ENCODE peak calls at places on chromosomes 16 and 17, in four cellular contexts. C is HCT116, U is breast epithelium, G is transverse colon. S is an unnamed sample.

GRCh38 chr16:17556276-17557052 is 85.7 kb upstream of the XYLT1 start:
- DNase-seq in U (no peak), C (peak; percentile 34), G (no peak), S (no peak)

GRCh38 chr16:15777533-15778203 is 79.2 kb downstream of the MYH11 start:
- DNase-seq in C (peak; percentile 60), G (no peak), U (no peak), S (peak; percentile 10)

GRCh38 chr17:77889135-77889505 is 69.4 kb upstream of the TNRC6C start:
- DNase-seq in G (no peak), U (no peak), C (no peak), S (no peak)

GRCh38 chr16:3401719-3402397 is 843 bp downstream of the ZNF174 start:
- DNase-seq in U (no peak), G (no peak), C (no peak), S (no peak)

GRCh38 chr17:42403150-42403549 is 14.9 kb upstream of the STAT3 start:
- DNase-seq in C (no peak), U (no peak), G (peak; percentile 38), S (no peak)

GRCh38 chr17:74118504-74118903 is 85.0 kb upstream of the RPL38 start:
- DNase-seq in C (no peak), G (no peak), U (no peak), S (no peak)

GRCh38 chr16:81003610-81004460 is 2.9 kb downstream of the CMC2 start:
- DNase-seq in G (no peak), U (no peak), C (no peak), S (no peak)

GRCh38 chr17:79602621-79603020 is 8.2 kb downstream of the RBFOX3 start:
- DNase-seq in U (no peak), G (no peak), C (no peak), S (no peak)

GRCh38 chr17:49496866-49497146 is 1.7 kb downstream of the NGFR start:
- DNase-seq in U (no peak), G (no peak), C (no peak), S (no peak)

DNA sequence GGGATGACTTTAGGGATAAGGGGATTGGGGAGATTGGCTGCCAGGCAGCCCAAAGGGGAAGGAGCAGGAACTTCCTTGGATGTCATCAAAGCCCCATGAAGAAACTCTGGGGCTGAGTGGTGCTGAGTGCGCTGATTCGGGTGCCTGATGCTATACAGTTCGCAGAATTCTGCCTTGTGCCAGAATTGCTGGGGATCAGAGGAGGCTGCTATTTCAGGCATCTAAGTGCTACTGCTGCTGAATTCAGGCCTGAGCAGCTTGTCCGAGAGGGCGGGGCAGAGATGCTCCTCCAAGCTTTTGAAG is 227.9 kb downstream of the CCDC182 start:
- DNase-seq in U (no peak), G (no peak), C (no peak), S (no peak)
- H3K4me1 ChIP-seq in U (no peaks in the 10 kb centered on the region), G (no peaks in the 10 kb centered on the region), C (peaks cover 57% of the 10 kb centered on the region), S (no peaks in the 10 kb centered on the region)

GRCh38 chr17:48064638-48065037 is 16.5 kb downstream of the NFE2L1 start:
- DNase-seq in G (no peak), C (no peak), U (no peak), S (no peak)
- TF ChIP-seq POLR2AphosphoS5 in G (no peak), C (peak; percentile 23), U (no peak), S (no peak)

DNA sequence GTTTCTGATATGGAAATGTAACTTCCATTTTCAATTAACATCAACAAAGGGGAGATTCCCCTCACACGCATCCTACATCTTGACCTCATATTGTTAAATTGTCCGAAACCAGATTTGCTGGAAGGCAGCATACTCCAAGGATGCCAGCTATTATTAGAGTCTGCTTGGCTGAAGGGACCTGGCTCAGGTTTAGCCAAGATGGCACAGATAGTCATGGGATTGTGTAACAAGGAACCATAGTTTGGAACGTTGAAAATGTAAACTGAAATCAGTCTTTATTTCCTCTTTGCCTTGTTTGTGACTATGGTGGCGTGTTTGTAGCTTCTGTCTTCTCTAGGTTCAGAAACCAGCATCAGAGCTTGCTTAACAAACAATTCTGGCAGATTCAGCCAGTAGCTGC is 5.9 kb downstream of the ARSG start:
- DNase-seq in U (no peak), G (no peak), C (no peak), S (peak; percentile 79)
- H3K4me1 ChIP-seq in U (no peaks in the 10 kb centered on the region), G (peaks cover 7% of the 10 kb centered on the region), C (peaks cover 30% of the 10 kb centered on the region), S (peaks cover 6% of the 10 kb centered on the region)

GRCh38 chr16:70476272-70477020 is 22.1 kb downstream of the FCSK start:
- DNase-seq in G (no peak), U (no peak), C (peak; percentile 49), S (no peak)

GRCh38 chr16:70472786-70473433 is 18.5 kb downstream of the FCSK start:
- DNase-seq in U (no peak), C (no peak), G (no peak), S (no peak)

GRCh38 chr16:70475054-70475871 is 20.9 kb downstream of the FCSK start:
- DNase-seq in G (no peak), U (no peak), C (no peak), S (no peak)

GRCh38 chr16:70473446-70474319 is 19.3 kb downstream of the FCSK start:
- DNase-seq in G (no peak), C (no peak), U (no peak), S (no peak)

DNA sequence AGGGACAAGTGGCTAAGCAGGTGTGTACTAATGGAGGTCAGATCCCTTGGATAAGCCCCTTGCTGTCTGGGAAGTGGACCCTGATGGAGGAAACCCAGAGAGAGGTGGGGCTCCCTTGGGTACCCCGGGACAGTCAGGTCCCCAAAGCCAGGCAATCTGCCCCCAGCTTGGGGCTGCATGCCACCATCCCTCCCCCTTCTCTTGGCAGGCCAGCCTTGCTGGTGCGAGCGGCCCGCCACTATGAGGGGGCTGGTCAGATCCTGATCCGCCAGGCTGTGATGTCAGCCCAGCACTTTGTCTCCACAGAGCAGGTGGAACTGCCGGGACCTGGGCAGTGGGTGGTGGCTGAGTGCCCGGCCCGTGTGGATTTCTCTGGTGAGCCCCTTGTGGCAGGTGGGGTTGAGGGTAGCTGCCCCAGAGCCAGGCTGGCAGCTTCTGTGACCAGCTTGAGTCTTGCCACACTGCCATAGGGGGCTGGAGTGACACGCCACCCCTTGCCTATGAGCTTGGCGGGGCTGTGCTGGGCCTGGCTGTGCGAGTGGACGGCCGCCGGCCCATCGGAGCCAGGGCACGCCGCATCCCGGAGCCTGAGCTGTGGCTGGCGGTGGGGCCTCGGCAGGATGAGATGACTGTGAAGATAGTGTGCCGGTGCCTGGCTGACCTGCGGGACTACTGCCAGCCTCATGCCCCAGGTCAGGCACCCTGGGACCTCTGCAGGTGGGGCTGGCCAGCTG is 20.1 kb downstream of the FCSK start:
- DNase-seq in G (no peak), U (no peak), C (no peak), S (no peak)
- TF ChIP-seq POLR2AphosphoS5 in G (no peak), U (no peak), C (no peak), S (no peak)

GRCh38 chr17:80790981-80791742 is 200.5 kb upstream of the CHMP6 start:
- DNase-seq in U (peak; percentile 6), G (no peak), C (no peak), S (no peak)

GRCh38 chr17:80793421-80793820 is 198.2 kb upstream of the CHMP6 start:
- DNase-seq in C (no peak), U (peak; percentile 20), G (no peak), S (no peak)

GRCh38 chr17:80792373-80792781 is 199.3 kb upstream of the CHMP6 start:
- DNase-seq in C (no peak), G (no peak), U (peak; percentile 41), S (no peak)

GRCh38 chr17:80790021-80790765 is 201.4 kb upstream of the CHMP6 start:
- DNase-seq in C (no peak), G (no peak), U (peak; percentile 42), S (no peak)

DNA sequence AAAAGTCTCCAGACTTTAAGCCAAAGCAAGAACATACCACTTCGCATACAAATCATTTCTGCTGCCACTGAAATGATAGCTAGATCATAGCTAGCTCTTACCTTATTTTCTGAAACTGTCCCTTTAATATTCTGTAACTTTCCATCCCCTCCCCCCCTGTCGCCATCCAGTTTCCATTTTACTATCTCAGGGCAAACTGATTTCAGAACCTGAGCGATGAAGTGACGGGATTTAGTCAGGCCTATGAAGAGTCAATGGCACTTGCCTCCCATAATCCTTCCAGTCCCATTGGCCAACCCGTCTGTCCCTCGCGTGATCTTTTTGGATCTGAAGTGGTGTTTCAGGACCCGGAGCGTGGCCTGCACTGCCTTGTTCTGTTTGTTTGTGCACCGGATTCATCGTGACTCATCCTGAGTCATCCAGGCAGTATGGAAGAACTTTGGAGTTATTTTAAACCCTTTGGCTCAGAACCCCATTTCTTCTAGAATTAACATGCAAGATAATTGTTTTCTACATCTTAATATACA is 199.8 kb upstream of the CHMP6 start:
- DNase-seq in G (peak; percentile 55), C (peak; percentile 99), U (peak; percentile 55), S (no peak)
- H3K4me1 ChIP-seq in G (peaks cover 60% of the 10 kb centered on the region), C (peaks cover 63% of the 10 kb centered on the region), U (no peaks in the 10 kb centered on the region), S (no peaks in the 10 kb centered on the region)

DNA sequence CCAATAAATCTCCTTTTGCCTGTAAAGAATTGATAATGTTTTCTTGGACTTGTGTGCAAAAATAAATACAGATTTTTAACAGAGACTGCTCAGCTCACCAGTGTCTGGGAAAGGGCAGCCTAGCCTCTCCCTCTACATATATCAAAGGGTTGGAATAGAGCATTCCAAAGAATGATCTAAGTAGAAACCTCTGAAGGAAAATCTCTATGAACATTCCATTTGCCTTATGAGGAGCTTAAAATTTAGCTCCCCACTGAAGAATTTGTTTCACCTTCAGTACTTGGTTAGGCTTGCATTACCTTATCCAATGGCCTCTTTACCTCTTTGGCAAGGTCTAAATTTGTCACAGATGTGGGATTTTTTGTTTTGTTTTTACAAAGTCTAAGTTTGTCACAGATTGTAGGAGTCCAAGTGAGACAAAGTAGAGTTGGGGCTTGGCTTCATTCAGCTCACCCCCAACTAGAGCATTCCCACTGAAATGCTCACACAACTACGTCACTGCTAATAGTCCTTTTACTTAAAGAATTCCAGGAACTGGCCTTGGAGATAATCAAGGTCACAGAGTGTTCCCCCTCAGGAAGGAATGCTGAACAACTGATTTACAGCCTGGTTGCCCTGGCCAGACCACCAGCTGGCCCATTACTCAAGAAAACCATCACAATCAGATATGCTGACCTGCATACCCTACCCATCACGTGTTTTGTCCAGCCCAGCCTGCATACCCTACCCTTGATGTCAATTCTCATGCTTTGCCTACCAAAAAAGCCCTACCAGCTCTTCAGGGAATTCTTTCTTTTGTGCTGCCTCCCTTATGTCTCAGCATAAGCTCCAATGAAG is 26.6 kb upstream of the PPM1D start:
- DNase-seq in G (no peak), C (no peak), U (no peak), S (no peak)
- TF ChIP-seq POLR2AphosphoS5 in G (no peak), C (no peak), U (no peak), S (no peak)

DNA sequence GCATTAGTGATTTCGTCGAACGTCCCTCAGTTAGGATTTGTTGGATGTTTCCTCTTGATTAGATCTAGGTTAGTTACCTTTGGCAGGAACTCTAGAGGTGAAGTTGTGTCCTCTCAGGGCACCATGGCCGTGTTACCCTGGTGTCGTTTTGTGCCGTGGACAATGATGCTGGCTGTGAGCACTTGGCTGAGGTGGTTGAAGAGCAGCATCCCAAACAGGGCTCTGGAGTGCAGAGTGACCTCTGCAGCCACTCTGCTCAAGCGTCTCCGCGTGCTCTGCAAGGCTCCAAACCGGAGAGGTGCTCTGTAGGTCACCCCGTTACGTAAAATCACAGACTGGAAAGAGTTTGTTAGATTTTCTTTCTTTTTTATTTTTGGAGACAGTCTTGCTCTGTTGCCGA is 33.0 kb downstream of the FOXK2 start:
- DNase-seq in U (no peak), G (no peak), C (no peak), S (no peak)
- H3K4me1 ChIP-seq in U (peaks cover 14% of the 10 kb centered on the region), G (peaks cover 66% of the 10 kb centered on the region), C (peaks cover 30% of the 10 kb centered on the region), S (peaks cover 6% of the 10 kb centered on the region)

GRCh38 chr17:9406046-9406631 is 169.5 kb downstream of the STX8 start:
- DNase-seq in C (no peak), G (no peak), U (no peak), S (no peak)
- TF ChIP-seq POLR2AphosphoS5 in C (no peak), G (no peak), U (no peak), S (no peak)

S was measured in prostate gland.